ENCODE peak calls at places on chromosomes 11 and 22, in seven cellular contexts. C is dorsolateral prefrontal cortex, L is left ventricle myocardium inferior, S is mammary epithelial cell, P is cardiac muscle cell, J is lower leg skin, B is A673. U is an unnamed sample.

GRCh38 chr22:40030026-40030756 is 35.4 kb downstream of the FAM83F start:
- DNase-seq in C (no peak), L (no peak), S (no peak), P (no peak), J (peak; percentile 77), B (no peak), U (no peak)

GRCh38 chr22:43042101-43042780 is 27.3 kb upstream of the PACSIN2 start:
- DNase-seq in C (no peak), L (no peak), S (peak; percentile 69), P (no peak), J (no peak), B (peak; percentile 51), U (no peak)

GRCh38 chr11:38274031-38274430 is 1676.0 kb upstream of the RAG2 start:
- DNase-seq in C (no peak), L (no peak), S (peak; percentile 18), P (no peak), J (no peak), B (peak; percentile 17), U (no peak)

GRCh38 chr11:70034740-70035365 is 43.3 kb upstream of the ANO1 start:
- DNase-seq in C (no peak), L (no peak), S (no peak), P (no peak), J (peak; percentile 58), B (no peak), U (no peak)

GRCh38 chr22:46050451-46050845 is 73.5 kb upstream of the WNT7B start:
- DNase-seq in C (peak; percentile 15), L (no peak), S (no peak), P (no peak), J (no peak), B (no peak), U (no peak)

GRCh38 chr11:129987950-129988349 is 14.7 kb downstream of the PRDM10 start:
- DNase-seq in C (no peak), L (no peak), S (no peak), P (no peak), J (peak; percentile 7), B (no peak), U (no peak)

GRCh38 chr11:65615950-65616574 is 486 bp downstream of the PCNX3 start:
- DNase-seq in C (no peak), L (peak; percentile 58), S (peak; percentile 9), P (peak; percentile 31), J (no peak), B (peak; percentile 58), U (no peak)

GRCh38 chr11:84612645-84613044 is 1014.5 kb downstream of the DLG2 start:
- DNase-seq in C (no peak), L (no peak), S (no peak), P (no peak), J (no peak), B (no peak), U (no peak)

GRCh38 chr11:19087658-19088057 is 27.1 kb upstream of the MRGPRX2 start:
- DNase-seq in C (no peak), L (no peak), S (peak; percentile 60), P (peak; percentile 67), J (no peak), B (no peak), U (no peak)

GRCh38 chr11:76163289-76163880 is 42.9 kb downstream of the WNT11 start:
- DNase-seq in C (no peak), L (no peak), S (no peak), P (no peak), J (no peak), B (no peak), U (no peak)

GRCh38 chr11:71202598-71202944 is 49.8 kb downstream of the SHANK2 start:
- DNase-seq in C (no peak), L (no peak), S (no peak), P (no peak), J (no peak), B (no peak), U (no peak)

GRCh38 chr22:29689872-29690213 is 30.0 kb upstream of the CABP7 start:
- DNase-seq in C (peak; percentile 73), L (peak; percentile 46), S (peak; percentile 23), P (peak; percentile 67), J (no peak), B (peak; percentile 86), U (peak; percentile 87)

GRCh38 chr11:134331565-134332188 is at the start of gene GLB1L2:
- DNase-seq in C (peak; percentile 61), L (peak; percentile 70), S (peak; percentile 20), P (peak; percentile 58), J (peak; percentile 92), B (peak; percentile 87), U (peak; percentile 73)

GRCh38 chr11:120532511-120533196 is 21.1 kb downstream of the GRIK4 start:
- DNase-seq in C (no peak), L (no peak), S (no peak), P (peak; percentile 42), J (no peak), B (no peak), U (no peak)

GRCh38 chr11:119368121-119369034 is 13.1 kb downstream of the USP2 start:
- DNase-seq in C (no peak), L (peak; percentile 81), S (no peak), P (peak; percentile 33), J (no peak), B (peak; percentile 80), U (no peak)

GRCh38 chr22:37337204-37337943 is 55.1 kb downstream of the CYTH4 start:
- DNase-seq in C (no peak), L (no peak), S (peak; percentile 24), P (peak; percentile 34), J (no peak), B (no peak), U (no peak)

GRCh38 chr22:17047656-17048055 is 37.1 kb upstream of the IL17RA start:
- DNase-seq in C (no peak), L (no peak), S (no peak), P (no peak), J (no peak), B (no peak), U (no peak)

GRCh38 chr11:113372317-113372716 is 15.3 kb upstream of the ANKK1 start:
- DNase-seq in C (no peak), L (no peak), S (no peak), P (peak; percentile 27), J (no peak), B (no peak), U (no peak)

GRCh38 chr11:20671856-20672546 is 2.6 kb downstream of the NELL1 start:
- DNase-seq in C (no peak), L (no peak), S (peak; percentile 6), P (peak; percentile 6), J (no peak), B (peak; percentile 42), U (no peak)

GRCh38 chr11:20669833-20670684 is 673 bp downstream of the NELL1 start:
- DNase-seq in C (no peak), L (no peak), S (no peak), P (peak; percentile 1), J (no peak), B (peak; percentile 10), U (peak; percentile 83)

GRCh38 chr11:20668410-20668809 is 976 bp upstream of the NELL1 start:
- DNase-seq in C (no peak), L (no peak), S (no peak), P (no peak), J (no peak), B (no peak), U (no peak)

GRCh38 chr11:20670932-20671403 is 1.6 kb downstream of the NELL1 start:
- DNase-seq in C (no peak), L (no peak), S (no peak), P (no peak), J (no peak), B (no peak), U (peak; percentile 51)

GRCh38 chr11:20668844-20669832 is at the start of gene NELL1:
- DNase-seq in C (no peak), L (no peak), S (peak; percentile 5), P (peak; percentile 7), J (no peak), B (peak; percentile 21), U (no peak)
- H3K4me3 ChIP-seq in C (peak within 1 kb of the TSS; percentile 75), L (peak within 1 kb of the TSS; percentile 57), S (no peak within 1 kb of the TSS), P (peak within 1 kb of the TSS; percentile 39), J (no peak within 1 kb of the TSS), B (peak within 1 kb of the TSS; percentile 35), U (no peak within 1 kb of the TSS)

GRCh38 chr22:30885591-30885990 is 83.0 kb downstream of the MORC2 start:
- DNase-seq in C (no peak), L (no peak), S (no peak), P (no peak), J (no peak), B (no peak), U (peak; percentile 62)
- H3K4me3 ChIP-seq in C (no peak overlapping the region), L (no peak overlapping the region), S (no peak overlapping the region), P (no peak overlapping the region), J (no peak overlapping the region), B (no peak overlapping the region), U (no peak overlapping the region)

GRCh38 chr11:111601979-111602864 is at the start of gene SIK2:
- DNase-seq in C (peak; percentile 89), L (peak; percentile 93), S (peak; percentile 94), P (peak; percentile 99), J (peak; percentile 99), B (peak; percentile 99), U (peak; percentile 95)

GRCh38 chr11:111605681-111606080 is 3.4 kb downstream of the SIK2 start:
- DNase-seq in C (no peak), L (no peak), S (no peak), P (no peak), J (no peak), B (no peak), U (no peak)

GRCh38 chr11:111603633-111604130 is 1.4 kb downstream of the SIK2 start:
- DNase-seq in C (no peak), L (no peak), S (no peak), P (peak; percentile 25), J (no peak), B (no peak), U (no peak)

GRCh38 chr11:111602865-111603632 is 800 bp downstream of the SIK2 start:
- DNase-seq in C (no peak), L (no peak), S (peak; percentile 37), P (peak; percentile 50), J (no peak), B (peak; percentile 48), U (peak; percentile 86)

GRCh38 chr11:111604392-111605009 is 2.3 kb downstream of the SIK2 start:
- DNase-seq in C (no peak), L (no peak), S (peak; percentile 34), P (peak; percentile 62), J (no peak), B (peak; percentile 84), U (no peak)
- H3K4me3 ChIP-seq in C (peak overlapping the region; percentile 95), L (peak overlapping the region; percentile 84), S (no peak overlapping the region), P (peak overlapping the region; percentile 71), J (no peak overlapping the region), B (peak overlapping the region; percentile 75), U (peak overlapping the region; percentile 88)

DNA sequence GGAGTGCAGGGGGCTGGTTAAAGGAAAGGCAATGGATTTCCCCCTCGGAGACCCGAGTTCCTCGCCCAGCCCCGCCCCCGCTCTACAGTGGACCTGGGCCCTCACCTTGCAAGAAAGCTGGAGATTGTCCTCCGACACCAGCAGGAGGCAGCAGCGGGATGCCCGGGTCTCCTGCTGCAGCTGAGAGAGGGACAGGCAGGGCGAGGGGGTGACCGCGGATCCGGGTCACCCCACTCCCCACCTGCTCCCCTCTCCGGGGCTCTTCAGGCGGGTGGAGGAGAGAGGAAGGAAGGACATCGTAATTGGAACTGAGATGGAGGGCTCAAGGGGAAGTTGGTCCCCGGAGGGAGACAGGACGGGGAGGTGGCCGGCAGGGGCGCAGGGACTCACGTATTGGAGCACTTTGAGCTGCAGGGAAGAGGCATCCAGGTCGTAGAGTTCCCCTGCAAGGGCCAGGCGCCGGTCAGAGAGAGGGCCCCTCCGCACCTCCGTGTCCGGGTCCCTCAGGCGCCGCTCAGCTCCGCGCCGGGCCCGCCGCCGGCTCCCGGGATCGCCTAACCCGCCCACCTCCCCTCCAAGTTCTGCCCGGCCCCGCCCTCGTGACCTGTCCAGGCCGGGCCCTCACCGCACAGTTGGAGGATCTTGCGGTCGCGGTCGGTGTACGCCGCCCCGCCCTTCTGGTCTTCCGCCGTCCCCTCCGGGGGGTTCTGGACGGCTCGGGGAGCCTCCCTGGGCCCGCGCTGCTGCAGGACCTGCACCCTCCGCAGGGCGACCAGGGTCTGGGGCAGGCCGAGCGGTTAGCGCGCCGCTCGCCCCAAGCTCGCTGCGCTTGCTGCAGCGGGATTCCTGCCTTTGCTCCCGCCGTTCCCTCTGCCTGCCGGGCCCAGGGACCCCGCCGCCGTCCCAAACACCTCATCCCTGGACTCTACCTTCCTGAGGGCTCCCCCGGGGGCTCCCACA is 84.1 kb downstream of the PDE2A start:
- DNase-seq in C (no peak), L (peak; percentile 43), S (no peak), P (peak; percentile 27), J (no peak), B (peak; percentile 36), U (no peak)
- H3K4me3 ChIP-seq in C (peak overlapping the region; percentile 23), L (peak overlapping the region; percentile 56), S (peak overlapping the region; percentile 12), P (peak overlapping the region; percentile 39), J (no peak overlapping the region), B (no peak overlapping the region), U (no peak overlapping the region)

U was measured in left lung.